ENCODE peak calls at places on chromosomes 5 and 9, in ten cellular contexts. T is uterus; J is tibial nerve; U is foreskin keratinocyte; Z is ascending aorta; W is fibroblast of lung; O is stomach; I is effector memory CD4-positive, alpha-beta T cell; B is H1; R is tibial artery. S is an unnamed sample. For H3K4me1, the result is how much of the 10 kb centered on the place peaks cover.

GRCh38 chr5:91329273-91329672 is 53.8 kb downstream of the ARRDC3 start:
- DNase-seq in T (no peak), J (no peak), U (no peak), Z (no peak), W (no peak), O (no peak), I (no peak), B (no peak), R (no peak), S (no peak)

GRCh38 chr9:96391021-96391765 is 7.7 kb upstream of the SLC35D2 start:
- DNase-seq in T (no peak), J (no peak), U (no peak), Z (no peak), W (peak), O (peak), I (no peak), B (no peak), R (no peak), S (peak)

GRCh38 chr9:136668983-136669790 is 6.5 kb downstream of the EGFL7 start:
- DNase-seq in T (no peak), J (no peak), U (no peak), Z (no peak), W (no peak), O (no peak), I (no peak), B (no peak), R (no peak), S (no peak)

GRCh38 chr9:19471737-19472648 is 63.2 kb downstream of the ACER2 start:
- DNase-seq in T (peak), J (no peak), U (peak), Z (no peak), W (peak), O (peak), I (no peak), B (peak), R (peak), S (no peak)

GRCh38 chr9:108994695-108995094 is 18.6 kb downstream of the CTNNAL1 start:
- DNase-seq in T (no peak), J (no peak), U (no peak), Z (no peak), W (peak), O (peak), I (no peak), B (no peak), R (peak), S (no peak)

GRCh38 chr9:37433754-37434435 is 11.4 kb downstream of the GRHPR start:
- DNase-seq in T (peak), J (no peak), U (no peak), Z (no peak), W (peak), O (no peak), I (no peak), B (no peak), R (no peak), S (no peak)

GRCh38 chr5:154273028-154273617 is 82.6 kb downstream of the GALNT10 start:
- DNase-seq in T (peak), J (no peak), U (no peak), Z (no peak), W (peak), O (no peak), I (peak), B (no peak), R (peak), S (no peak)

GRCh38 chr9:86965627-86966395 is 18.5 kb upstream of the GAS1 start:
- DNase-seq in T (no peak), J (no peak), U (no peak), Z (no peak), W (peak), O (no peak), I (no peak), B (no peak), R (no peak), S (no peak)

GRCh38 chr5:168408561-168409321 is 77.5 kb upstream of the RARS1 start:
- DNase-seq in T (no peak), J (no peak), U (no peak), Z (no peak), W (peak), O (no peak), I (no peak), B (no peak), R (no peak), S (no peak)

GRCh38 chr9:33236571-33236970 is 3.4 kb upstream of the SPINK4 start:
- DNase-seq in T (no peak), J (no peak), U (no peak), Z (no peak), W (no peak), O (no peak), I (no peak), B (no peak), R (no peak), S (no peak)

GRCh38 chr5:1917830-1918487 is 35.2 kb upstream of the IRX4 start:
- DNase-seq in T (no peak), J (no peak), U (no peak), Z (no peak), W (no peak), O (no peak), I (no peak), B (no peak), R (no peak), S (no peak)

GRCh38 chr5:175263776-175264175 is 180.2 kb downstream of the DRD1 start:
- DNase-seq in T (no peak), J (no peak), U (no peak), Z (no peak), W (no peak), O (no peak), I (no peak), B (no peak), R (no peak), S (no peak)

GRCh38 chr9:87607859-87608258 is 110.2 kb downstream of the DAPK1 start:
- DNase-seq in T (no peak), J (no peak), U (no peak), Z (no peak), W (no peak), O (no peak), I (no peak), B (no peak), R (no peak), S (no peak)

GRCh38 chr9:137366445-137366810 is 56.5 kb downstream of the EXD3 start:
- DNase-seq in T (no peak), J (no peak), U (no peak), Z (no peak), W (no peak), O (no peak), I (no peak), B (no peak), R (no peak), S (no peak)

GRCh38 chr9:114364123-114364522 is 23.7 kb downstream of the AKNA start:
- DNase-seq in T (no peak), J (no peak), U (no peak), Z (no peak), W (peak), O (no peak), I (no peak), B (no peak), R (no peak), S (no peak)

GRCh38 chr5:83102581-83102980 is 25.2 kb downstream of the XRCC4 start:
- DNase-seq in T (no peak), J (no peak), U (no peak), Z (no peak), W (no peak), O (no peak), I (no peak), B (no peak), R (no peak), S (no peak)

GRCh38 chr5:123174916-123175481 is 86.0 kb downstream of the PRDM6 start:
- DNase-seq in T (no peak), J (no peak), U (no peak), Z (no peak), W (peak), O (no peak), I (no peak), B (peak), R (no peak), S (no peak)

GRCh38 chr9:114532561-114533237 is 27.4 kb upstream of the WHRN start:
- DNase-seq in T (no peak), J (no peak), U (no peak), Z (no peak), W (no peak), O (no peak), I (no peak), B (no peak), R (no peak), S (no peak)

GRCh38 chr9:137795156-137795666 is 82.4 kb upstream of the CACNA1B start:
- DNase-seq in T (no peak), J (no peak), U (no peak), Z (no peak), W (no peak), O (no peak), I (no peak), B (no peak), R (no peak), S (no peak)

GRCh38 chr9:101326501-101326900 is 58.3 kb downstream of the BAAT start:
- DNase-seq in T (no peak), J (no peak), U (peak), Z (no peak), W (no peak), O (no peak), I (no peak), B (no peak), R (no peak), S (no peak)

GRCh38 chr5:65809817-65810531 is 88.0 kb downstream of the NLN start:
- DNase-seq in T (peak), J (peak), U (no peak), Z (no peak), W (peak), O (peak), I (no peak), B (no peak), R (peak), S (no peak)

GRCh38 chr5:163695817-163696216 is 190.4 kb downstream of the MAT2B start:
- DNase-seq in T (no peak), J (no peak), U (no peak), Z (no peak), W (no peak), O (no peak), I (no peak), B (no peak), R (no peak), S (no peak)

GRCh38 chr9:89408628-89409101 is 89.2 kb downstream of the SEMA4D start:
- DNase-seq in T (no peak), J (no peak), U (no peak), Z (no peak), W (no peak), O (no peak), I (peak), B (no peak), R (no peak), S (no peak)

GRCh38 chr9:114007991-114008666 is 70.0 kb downstream of the AMBP start:
- DNase-seq in T (no peak), J (no peak), U (no peak), Z (no peak), W (no peak), O (peak), I (no peak), B (no peak), R (peak), S (peak)

GRCh38 chr5:107542428-107542827 is 128.3 kb downstream of the EFNA5 start:
- DNase-seq in T (peak), J (peak), U (peak), Z (peak), W (peak), O (peak), I (no peak), B (no peak), R (peak), S (peak)

GRCh38 chr5:180013660-180014059 is 57.9 kb downstream of the RNF130 start:
- DNase-seq in T (no peak), J (no peak), U (no peak), Z (no peak), W (no peak), O (no peak), I (no peak), B (no peak), R (no peak), S (no peak)

GRCh38 chr5:110506378-110506777 is 220.1 kb downstream of the TMEM232 start:
- DNase-seq in T (no peak), J (no peak), U (no peak), Z (no peak), W (no peak), O (no peak), I (no peak), B (no peak), R (no peak), S (no peak)

GRCh38 chr5:171966964-171967363 is 39.5 kb downstream of the FBXW11 start:
- DNase-seq in T (no peak), J (no peak), U (no peak), Z (no peak), W (no peak), O (no peak), I (no peak), B (no peak), R (no peak), S (no peak)

GRCh38 chr5:1009359-1010180 is 968 bp downstream of the NKD2 start:
- DNase-seq in T (no peak), J (no peak), U (no peak), Z (peak), W (no peak), O (no peak), I (no peak), B (no peak), R (peak), S (peak)

GRCh38 chr5:105817906-105818305 is 1852.8 kb downstream of the EFNA5 start:
- DNase-seq in T (no peak), J (no peak), U (no peak), Z (no peak), W (no peak), O (no peak), I (no peak), B (no peak), R (no peak), S (no peak)

GRCh38 chr9:114677418-114677817 is 4.6 kb downstream of the TEX48 start:
- DNase-seq in T (no peak), J (no peak), U (peak), Z (no peak), W (peak), O (peak), I (no peak), B (no peak), R (no peak), S (no peak)

GRCh38 chr5:179377421-179378115 is 32.3 kb upstream of the ADAMTS2 start:
- DNase-seq in T (no peak), J (no peak), U (no peak), Z (no peak), W (peak), O (peak), I (no peak), B (no peak), R (no peak), S (peak)

GRCh38 chr5:179190851-179191505 is 130.8 kb downstream of the ZNF354C start:
- DNase-seq in T (no peak), J (no peak), U (no peak), Z (no peak), W (no peak), O (no peak), I (no peak), B (no peak), R (no peak), S (no peak)

GRCh38 chr9:37550781-37551180 is 25.4 kb downstream of the FBXO10 start:
- DNase-seq in T (no peak), J (no peak), U (no peak), Z (no peak), W (peak), O (no peak), I (no peak), B (no peak), R (no peak), S (no peak)

GRCh38 chr5:134070648-134070978 is 43.9 kb upstream of the TCF7 start:
- DNase-seq in T (no peak), J (no peak), U (peak), Z (no peak), W (no peak), O (no peak), I (no peak), B (no peak), R (no peak), S (no peak)

GRCh38 chr5:116320486-116320885 is 235.7 kb downstream of the COMMD10 start:
- DNase-seq in T (no peak), J (no peak), U (no peak), Z (no peak), W (peak), O (no peak), I (no peak), B (no peak), R (no peak), S (no peak)

GRCh38 chr9:75964431-75964830 is 74.0 kb downstream of the PCSK5 start:
- DNase-seq in T (no peak), J (no peak), U (peak), Z (no peak), W (no peak), O (no peak), I (no peak), B (no peak), R (no peak), S (no peak)

GRCh38 chr5:34587355-34588241 is 68.5 kb upstream of the RAI14 start:
- DNase-seq in T (no peak), J (no peak), U (no peak), Z (no peak), W (peak), O (no peak), I (no peak), B (no peak), R (no peak), S (no peak)

GRCh38 chr5:57032151-57032551 is 80.2 kb upstream of the MIER3 start:
- DNase-seq in T (no peak), J (no peak), U (no peak), Z (no peak), W (no peak), O (peak), I (no peak), B (no peak), R (no peak), S (no peak)

GRCh38 chr9:17159469-17159868 is 24.6 kb downstream of the CNTLN start:
- DNase-seq in T (no peak), J (no peak), U (no peak), Z (no peak), W (no peak), O (no peak), I (no peak), B (no peak), R (no peak), S (no peak)

GRCh38 chr5:78629590-78629989 is 19.0 kb downstream of the LHFPL2 start:
- DNase-seq in T (no peak), J (no peak), U (no peak), Z (no peak), W (no peak), O (no peak), I (no peak), B (no peak), R (no peak), S (no peak)
- H3K4me1 ChIP-seq in T (under half), J (half or more), U (under half), Z (under half), W (under half), O (under half), I (under half), B (under half), R (under half), S (under half)

GRCh38 chr9:71094708-71095251 is 26.6 kb downstream of the TRPM3 start:
- DNase-seq in T (no peak), J (no peak), U (no peak), Z (no peak), W (no peak), O (no peak), I (no peak), B (no peak), R (no peak), S (no peak)

GRCh38 chr9:71096431-71097108 is 24.9 kb downstream of the TRPM3 start:
- DNase-seq in T (no peak), J (no peak), U (no peak), Z (no peak), W (no peak), O (peak), I (no peak), B (no peak), R (no peak), S (no peak)

GRCh38 chr9:71098801-71099200 is 22.6 kb downstream of the TRPM3 start:
- DNase-seq in T (no peak), J (no peak), U (no peak), Z (no peak), W (no peak), O (no peak), I (no peak), B (no peak), R (no peak), S (no peak)

DNA sequence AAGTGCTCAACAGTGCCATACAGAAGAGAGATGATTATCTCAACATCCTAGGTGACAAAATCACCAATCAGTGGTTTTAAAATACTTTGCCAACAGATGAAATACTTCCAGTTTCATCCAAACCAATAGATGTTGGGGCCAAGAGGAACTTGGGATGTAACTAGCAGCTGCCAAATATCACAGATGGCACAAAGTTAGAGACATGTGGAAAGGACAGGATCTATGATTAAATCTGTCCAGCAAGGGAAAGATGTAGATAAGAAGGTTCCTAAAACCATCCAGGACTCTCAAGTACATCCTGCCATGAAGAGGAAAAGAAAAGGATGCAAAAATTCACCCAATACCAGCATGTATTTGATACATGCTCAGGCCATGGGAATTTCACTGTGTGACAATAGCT is 23.7 kb downstream of the TRPM3 start:
- DNase-seq in T (no peak), J (no peak), U (no peak), Z (no peak), W (no peak), O (no peak), I (no peak), B (no peak), R (no peak), S (no peak)
- H3K27ac ChIP-seq in T (no peak), J (no peak), U (no peak), Z (no peak), W (no peak), O (no peak), I (no peak), B (no peak), R (no peak), S (no peak)

GRCh38 chr5:54360925-54361662 is 50.7 kb upstream of the ARL15 start:
- DNase-seq in T (no peak), J (no peak), U (no peak), Z (no peak), W (no peak), O (no peak), I (no peak), B (no peak), R (no peak), S (no peak)
- H3K4me1 ChIP-seq in T (under half), J (under half), U (under half), Z (under half), W (under half), O (under half), I (under half), B (under half), R (under half), S (under half)

GRCh38 chr9:85223506-85224108 is 518.1 kb downstream of the AGTPBP1 start:
- DNase-seq in T (no peak), J (no peak), U (peak), Z (no peak), W (no peak), O (no peak), I (no peak), B (no peak), R (no peak), S (no peak)
- H3K27ac ChIP-seq in T (no peak), J (no peak), U (no peak), Z (no peak), W (no peak), O (no peak), I (no peak), B (no peak), R (no peak), S (no peak)

GRCh38 chr9:121322037-121322736 is 47.9 kb downstream of the STOM start:
- DNase-seq in T (no peak), J (no peak), U (peak), Z (no peak), W (peak), O (no peak), I (no peak), B (no peak), R (no peak), S (no peak)
- H3K4me1 ChIP-seq in T (under half), J (half or more), U (under half), Z (under half), W (under half), O (under half), I (under half), B (under half), R (under half), S (under half)

DNA sequence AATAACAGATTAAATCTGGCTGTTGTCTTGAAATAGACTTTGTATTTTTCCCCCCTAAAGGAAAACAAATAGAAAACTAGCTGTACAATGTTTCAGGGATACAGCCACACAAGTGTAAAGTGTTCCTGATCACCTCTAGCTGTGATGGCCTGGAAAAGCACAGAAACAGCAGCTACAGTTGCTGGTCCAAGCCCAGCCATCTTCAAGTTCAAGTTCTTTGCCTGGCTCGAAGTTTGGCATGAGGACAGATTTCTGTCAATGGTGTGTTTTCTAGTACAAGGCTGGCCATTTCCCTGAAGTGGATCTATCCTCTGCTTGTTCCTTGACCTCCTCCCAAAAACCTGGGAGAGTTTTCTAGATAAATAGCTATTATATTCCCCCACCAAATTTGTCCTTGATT is 272.2 kb upstream of the ADRA1B start:
- DNase-seq in T (no peak), J (no peak), U (no peak), Z (no peak), W (peak), O (no peak), I (no peak), B (no peak), R (no peak), S (no peak)
- H3K27ac ChIP-seq in T (no peak), J (no peak), U (no peak), Z (no peak), W (no peak), O (no peak), I (no peak), B (no peak), R (no peak), S (no peak)

GRCh38 chr9:127908660-127908926 is 8.2 kb downstream of the ST6GALNAC4 start:
- DNase-seq in T (no peak), J (no peak), U (no peak), Z (no peak), W (no peak), O (no peak), I (no peak), B (no peak), R (no peak), S (no peak)

GRCh38 chr9:127910613-127911205 is 6.1 kb downstream of the ST6GALNAC4 start:
- DNase-seq in T (no peak), J (no peak), U (no peak), Z (no peak), W (peak), O (no peak), I (no peak), B (no peak), R (no peak), S (no peak)

GRCh38 chr9:127907867-127908659 is 8.7 kb upstream of the ST6GALNAC6 start:
- DNase-seq in T (no peak), J (no peak), U (no peak), Z (no peak), W (no peak), O (no peak), I (no peak), B (no peak), R (no peak), S (no peak)

GRCh38 chr9:127912296-127912695 is 4.5 kb downstream of the ST6GALNAC4 start:
- DNase-seq in T (no peak), J (no peak), U (no peak), Z (no peak), W (no peak), O (no peak), I (no peak), B (no peak), R (no peak), S (no peak)

GRCh38 chr9:127909839-127910273 is 7.0 kb downstream of the ST6GALNAC4 start:
- DNase-seq in T (no peak), J (no peak), U (no peak), Z (no peak), W (no peak), O (no peak), I (no peak), B (no peak), R (no peak), S (no peak)
- H3K4me1 ChIP-seq in T (under half), J (under half), U (under half), Z (under half), W (under half), O (under half), I (under half), B (under half), R (under half), S (under half)